ENCODE peak calls at places on chromosome 3, in ten cellular contexts. One of them, this sample, is unnamed.

GRCh38 chr3:145182196-145182911 is 978.6 kb downstream of the PLOD2 start:
- DNase-seq in NCI-H2107: no peak
- DNase-seq in SJSA1: no peak
- DNase-seq in aorta: no peak
- DNase-seq in endodermal cell: no peak
- DNase-seq in GM12891: no peak
- DNase-seq in HTR-8/SVneo: no peak
- DNase-seq in ovary: no peak
- DNase-seq in CD8-positive, alpha-beta T cell: no peak
- DNase-seq in AG09309: peak
- DNase-seq in this sample: no peak

GRCh38 chr3:196903740-196904139 is 36.0 kb downstream of the SENP5 start:
- DNase-seq in AG09309: no peak
- DNase-seq in aorta: no peak
- DNase-seq in SJSA1: no peak
- DNase-seq in GM12891: no peak
- DNase-seq in NCI-H2107: no peak
- DNase-seq in ovary: no peak
- DNase-seq in CD8-positive, alpha-beta T cell: no peak
- DNase-seq in HTR-8/SVneo: no peak
- DNase-seq in endodermal cell: no peak
- DNase-seq in this sample: no peak

GRCh38 chr3:14680716-14681115 is 5.8 kb downstream of the C3orf20 start:
- DNase-seq in HTR-8/SVneo: no peak
- DNase-seq in SJSA1: no peak
- DNase-seq in NCI-H2107: no peak
- DNase-seq in aorta: no peak
- DNase-seq in endodermal cell: no peak
- DNase-seq in GM12891: no peak
- DNase-seq in CD8-positive, alpha-beta T cell: no peak
- DNase-seq in AG09309: no peak
- DNase-seq in ovary: no peak
- DNase-seq in this sample: no peak

GRCh38 chr3:134211797-134212196 is 38.9 kb downstream of the RYK start:
- DNase-seq in aorta: no peak
- DNase-seq in NCI-H2107: no peak
- DNase-seq in CD8-positive, alpha-beta T cell: no peak
- DNase-seq in HTR-8/SVneo: peak
- DNase-seq in SJSA1: peak
- DNase-seq in ovary: no peak
- DNase-seq in endodermal cell: peak
- DNase-seq in GM12891: peak
- DNase-seq in AG09309: no peak
- DNase-seq in this sample: no peak

GRCh38 chr3:39189648-39190269 is 2.6 kb downstream of the XIRP1 start:
- DNase-seq in AG09309: no peak
- DNase-seq in aorta: no peak
- DNase-seq in endodermal cell: peak
- DNase-seq in NCI-H2107: no peak
- DNase-seq in SJSA1: no peak
- DNase-seq in GM12891: peak
- DNase-seq in HTR-8/SVneo: peak
- DNase-seq in ovary: peak
- DNase-seq in CD8-positive, alpha-beta T cell: peak
- DNase-seq in this sample: peak

GRCh38 chr3:26353052-26353451 is 269.5 kb upstream of the LRRC3B start:
- DNase-seq in ovary: no peak
- DNase-seq in HTR-8/SVneo: no peak
- DNase-seq in aorta: no peak
- DNase-seq in CD8-positive, alpha-beta T cell: no peak
- DNase-seq in AG09309: no peak
- DNase-seq in GM12891: no peak
- DNase-seq in SJSA1: no peak
- DNase-seq in NCI-H2107: no peak
- DNase-seq in endodermal cell: no peak
- DNase-seq in this sample: no peak

GRCh38 chr3:195150194-195151118 is 120.5 kb downstream of the XXYLT1 start:
- DNase-seq in AG09309: no peak
- DNase-seq in NCI-H2107: peak
- DNase-seq in GM12891: no peak
- DNase-seq in ovary: peak
- DNase-seq in CD8-positive, alpha-beta T cell: peak
- DNase-seq in aorta: peak
- DNase-seq in endodermal cell: peak
- DNase-seq in SJSA1: peak
- DNase-seq in HTR-8/SVneo: no peak
- DNase-seq in this sample: no peak

GRCh38 chr3:123586131-123586530 is 1.3 kb upstream of the HACD2 start:
- DNase-seq in HTR-8/SVneo: peak
- DNase-seq in SJSA1: peak
- DNase-seq in AG09309: no peak
- DNase-seq in NCI-H2107: peak
- DNase-seq in ovary: no peak
- DNase-seq in CD8-positive, alpha-beta T cell: no peak
- DNase-seq in aorta: no peak
- DNase-seq in GM12891: no peak
- DNase-seq in endodermal cell: peak
- DNase-seq in this sample: no peak

GRCh38 chr3:111143-112069 is 85.2 kb upstream of the CHL1 start:
- DNase-seq in GM12891: no peak
- DNase-seq in AG09309: no peak
- DNase-seq in endodermal cell: no peak
- DNase-seq in ovary: no peak
- DNase-seq in CD8-positive, alpha-beta T cell: no peak
- DNase-seq in NCI-H2107: no peak
- DNase-seq in SJSA1: no peak
- DNase-seq in aorta: no peak
- DNase-seq in HTR-8/SVneo: no peak
- DNase-seq in this sample: no peak

GRCh38 chr3:2770451-2770850 is 339.7 kb downstream of the IL5RA start:
- DNase-seq in ovary: no peak
- DNase-seq in HTR-8/SVneo: no peak
- DNase-seq in AG09309: no peak
- DNase-seq in endodermal cell: peak
- DNase-seq in NCI-H2107: no peak
- DNase-seq in SJSA1: no peak
- DNase-seq in CD8-positive, alpha-beta T cell: no peak
- DNase-seq in aorta: no peak
- DNase-seq in GM12891: no peak
- DNase-seq in this sample: no peak

GRCh38 chr3:12771236-12771635 is 12.2 kb upstream of the TMEM40 start:
- DNase-seq in endodermal cell: no peak
- DNase-seq in AG09309: no peak
- DNase-seq in HTR-8/SVneo: no peak
- DNase-seq in SJSA1: no peak
- DNase-seq in CD8-positive, alpha-beta T cell: no peak
- DNase-seq in GM12891: no peak
- DNase-seq in NCI-H2107: no peak
- DNase-seq in aorta: no peak
- DNase-seq in ovary: no peak
- DNase-seq in this sample: no peak

GRCh38 chr3:12948891-12949711 is 107.7 kb upstream of the RPL32 start:
- DNase-seq in NCI-H2107: no peak
- DNase-seq in ovary: no peak
- DNase-seq in SJSA1: no peak
- DNase-seq in aorta: no peak
- DNase-seq in AG09309: no peak
- DNase-seq in GM12891: no peak
- DNase-seq in HTR-8/SVneo: no peak
- DNase-seq in endodermal cell: no peak
- DNase-seq in CD8-positive, alpha-beta T cell: no peak
- DNase-seq in this sample: no peak

GRCh38 chr3:149363053-149363452 is 14.4 kb downstream of the TM4SF1 start:
- DNase-seq in GM12891: no peak
- DNase-seq in ovary: no peak
- DNase-seq in HTR-8/SVneo: no peak
- DNase-seq in AG09309: no peak
- DNase-seq in NCI-H2107: no peak
- DNase-seq in CD8-positive, alpha-beta T cell: no peak
- DNase-seq in SJSA1: no peak
- DNase-seq in aorta: no peak
- DNase-seq in endodermal cell: no peak
- DNase-seq in this sample: no peak

GRCh38 chr3:139355502-139355901 is 11.7 kb downstream of the MRPS22 start:
- DNase-seq in SJSA1: no peak
- DNase-seq in HTR-8/SVneo: no peak
- DNase-seq in ovary: no peak
- DNase-seq in endodermal cell: no peak
- DNase-seq in NCI-H2107: no peak
- DNase-seq in GM12891: no peak
- DNase-seq in AG09309: peak
- DNase-seq in CD8-positive, alpha-beta T cell: no peak
- DNase-seq in aorta: no peak
- DNase-seq in this sample: no peak

GRCh38 chr3:118984699-118985098 is 49.9 kb downstream of the IGSF11 start:
- DNase-seq in endodermal cell: no peak
- DNase-seq in CD8-positive, alpha-beta T cell: no peak
- DNase-seq in AG09309: no peak
- DNase-seq in ovary: no peak
- DNase-seq in SJSA1: no peak
- DNase-seq in GM12891: no peak
- DNase-seq in HTR-8/SVneo: no peak
- DNase-seq in aorta: no peak
- DNase-seq in NCI-H2107: no peak
- DNase-seq in this sample: no peak

GRCh38 chr3:53255360-53255774 is 455 bp downstream of the TKT start:
- DNase-seq in endodermal cell: no peak
- DNase-seq in aorta: no peak
- DNase-seq in HTR-8/SVneo: no peak
- DNase-seq in SJSA1: no peak
- DNase-seq in ovary: peak
- DNase-seq in GM12891: no peak
- DNase-seq in CD8-positive, alpha-beta T cell: no peak
- DNase-seq in NCI-H2107: no peak
- DNase-seq in AG09309: no peak
- DNase-seq in this sample: no peak

GRCh38 chr3:50256978-50257890 is 11.7 kb upstream of the SEMA3B start:
- DNase-seq in AG09309: no peak
- DNase-seq in aorta: no peak
- DNase-seq in SJSA1: no peak
- DNase-seq in endodermal cell: peak
- DNase-seq in ovary: no peak
- DNase-seq in NCI-H2107: no peak
- DNase-seq in HTR-8/SVneo: no peak
- DNase-seq in GM12891: no peak
- DNase-seq in CD8-positive, alpha-beta T cell: no peak
- DNase-seq in this sample: no peak

GRCh38 chr3:2921903-2922302 is 188.3 kb downstream of the IL5RA start:
- DNase-seq in endodermal cell: no peak
- DNase-seq in GM12891: peak
- DNase-seq in AG09309: no peak
- DNase-seq in aorta: no peak
- DNase-seq in SJSA1: no peak
- DNase-seq in HTR-8/SVneo: no peak
- DNase-seq in CD8-positive, alpha-beta T cell: no peak
- DNase-seq in NCI-H2107: no peak
- DNase-seq in ovary: no peak
- DNase-seq in this sample: no peak

GRCh38 chr3:180802837-180803236 is 109.6 kb upstream of the FXR1 start:
- DNase-seq in endodermal cell: no peak
- DNase-seq in GM12891: no peak
- DNase-seq in aorta: no peak
- DNase-seq in AG09309: no peak
- DNase-seq in NCI-H2107: peak
- DNase-seq in CD8-positive, alpha-beta T cell: no peak
- DNase-seq in ovary: no peak
- DNase-seq in HTR-8/SVneo: peak
- DNase-seq in SJSA1: no peak
- DNase-seq in this sample: no peak

GRCh38 chr3:195904364-195904763 is 4.0 kb downstream of the TNK2 start:
- DNase-seq in aorta: no peak
- DNase-seq in AG09309: no peak
- DNase-seq in CD8-positive, alpha-beta T cell: no peak
- DNase-seq in GM12891: no peak
- DNase-seq in endodermal cell: no peak
- DNase-seq in ovary: no peak
- DNase-seq in NCI-H2107: no peak
- DNase-seq in HTR-8/SVneo: no peak
- DNase-seq in SJSA1: no peak
- DNase-seq in this sample: no peak

GRCh38 chr3:65245133-65246076 is 557.6 kb upstream of the ADAMTS9 start:
- DNase-seq in GM12891: no peak
- DNase-seq in AG09309: no peak
- DNase-seq in CD8-positive, alpha-beta T cell: no peak
- DNase-seq in SJSA1: no peak
- DNase-seq in NCI-H2107: no peak
- DNase-seq in ovary: no peak
- DNase-seq in aorta: no peak
- DNase-seq in endodermal cell: no peak
- DNase-seq in HTR-8/SVneo: no peak
- DNase-seq in this sample: no peak

GRCh38 chr3:101676219-101676764 is 640 bp downstream of the ZBTB11 start:
- DNase-seq in NCI-H2107: no peak
- DNase-seq in aorta: peak
- DNase-seq in ovary: peak
- DNase-seq in CD8-positive, alpha-beta T cell: peak
- DNase-seq in AG09309: peak
- DNase-seq in GM12891: peak
- DNase-seq in SJSA1: peak
- DNase-seq in HTR-8/SVneo: peak
- DNase-seq in endodermal cell: peak
- DNase-seq in this sample: peak

GRCh38 chr3:189001559-189001958 is 170.2 kb upstream of the TPRG1 start:
- DNase-seq in endodermal cell: no peak
- DNase-seq in AG09309: peak
- DNase-seq in HTR-8/SVneo: peak
- DNase-seq in NCI-H2107: no peak
- DNase-seq in ovary: no peak
- DNase-seq in SJSA1: no peak
- DNase-seq in CD8-positive, alpha-beta T cell: no peak
- DNase-seq in aorta: no peak
- DNase-seq in GM12891: no peak
- DNase-seq in this sample: no peak

GRCh38 chr3:170258105-170258487 is 35.9 kb downstream of the PRKCI start:
- DNase-seq in endodermal cell: no peak
- DNase-seq in AG09309: no peak
- DNase-seq in GM12891: no peak
- DNase-seq in HTR-8/SVneo: no peak
- DNase-seq in aorta: no peak
- DNase-seq in ovary: no peak
- DNase-seq in CD8-positive, alpha-beta T cell: no peak
- DNase-seq in SJSA1: no peak
- DNase-seq in NCI-H2107: no peak
- DNase-seq in this sample: no peak

This sample was measured in D721Med.